ENCODE peak calls at places on chromosomes 16 and 17, in seven cellular contexts. One of them, this sample, is unnamed.
A peak's percentile ranks its signal among the peaks of the same experiment; 100 is the strongest.

GRCh38 chr16:4486126-4486893 is 10.1 kb downstream of the HMOX2 start:
- DNase-seq in CD8-positive, alpha-beta T cell: no peak
- DNase-seq in transverse colon: no peak
- DNase-seq in RWPE1: no peak
- DNase-seq in omental fat pad: no peak
- DNase-seq in astrocyte: no peak
- DNase-seq in body of pancreas: peak; percentile 70
- DNase-seq in this sample: no peak

GRCh38 chr16:5354645-5355044 is 257.1 kb upstream of the EEF2KMT start:
- DNase-seq in CD8-positive, alpha-beta T cell: no peak
- DNase-seq in transverse colon: no peak
- DNase-seq in RWPE1: no peak
- DNase-seq in omental fat pad: no peak
- DNase-seq in astrocyte: no peak
- DNase-seq in body of pancreas: peak; percentile 5
- DNase-seq in this sample: no peak

GRCh38 chr17:37386462-37386861 is 10.7 kb downstream of the C17orf78 start:
- DNase-seq in CD8-positive, alpha-beta T cell: no peak
- DNase-seq in transverse colon: no peak
- DNase-seq in RWPE1: no peak
- DNase-seq in omental fat pad: no peak
- DNase-seq in astrocyte: no peak
- DNase-seq in body of pancreas: no peak
- DNase-seq in this sample: no peak

GRCh38 chr17:77602062-77602746 is 356.3 kb upstream of the TNRC6C start:
- DNase-seq in CD8-positive, alpha-beta T cell: no peak
- DNase-seq in transverse colon: peak; percentile 46
- DNase-seq in RWPE1: peak; percentile 77
- DNase-seq in omental fat pad: no peak
- DNase-seq in astrocyte: peak; percentile 53
- DNase-seq in body of pancreas: no peak
- DNase-seq in this sample: no peak

GRCh38 chr17:75619506-75620431 is 13.5 kb upstream of the SMIM5 start:
- DNase-seq in CD8-positive, alpha-beta T cell: no peak
- DNase-seq in transverse colon: no peak
- DNase-seq in RWPE1: no peak
- DNase-seq in omental fat pad: no peak
- DNase-seq in astrocyte: peak; percentile 22
- DNase-seq in body of pancreas: peak; percentile 45
- DNase-seq in this sample: peak; percentile 59

GRCh38 chr17:37488009-37488604 is 1.6 kb upstream of the DUSP14 start:
- DNase-seq in CD8-positive, alpha-beta T cell: no peak
- DNase-seq in transverse colon: no peak
- DNase-seq in RWPE1: peak; percentile 77
- DNase-seq in omental fat pad: no peak
- DNase-seq in astrocyte: peak; percentile 98
- DNase-seq in body of pancreas: no peak
- DNase-seq in this sample: no peak

GRCh38 chr17:77352441-77352840 is 211.7 kb downstream of the SEC14L1 start:
- DNase-seq in CD8-positive, alpha-beta T cell: no peak
- DNase-seq in transverse colon: no peak
- DNase-seq in RWPE1: no peak
- DNase-seq in omental fat pad: no peak
- DNase-seq in astrocyte: no peak
- DNase-seq in body of pancreas: no peak
- DNase-seq in this sample: peak; percentile 10

GRCh38 chr17:67891481-67892119 is 66.3 kb downstream of the BPTF start:
- DNase-seq in CD8-positive, alpha-beta T cell: no peak
- DNase-seq in transverse colon: peak; percentile 14
- DNase-seq in RWPE1: peak; percentile 37
- DNase-seq in omental fat pad: no peak
- DNase-seq in astrocyte: peak; percentile 40
- DNase-seq in body of pancreas: peak; percentile 38
- DNase-seq in this sample: no peak

GRCh38 chr17:37358098-37358829 is 17.5 kb upstream of the C17orf78 start:
- DNase-seq in CD8-positive, alpha-beta T cell: peak; percentile 20
- DNase-seq in transverse colon: peak; percentile 57
- DNase-seq in RWPE1: peak; percentile 62
- DNase-seq in omental fat pad: peak; percentile 28
- DNase-seq in astrocyte: peak; percentile 60
- DNase-seq in body of pancreas: peak; percentile 69
- DNase-seq in this sample: peak; percentile 62

GRCh38 chr16:57822018-57822553 is 19.8 kb upstream of the KIFC3 start:
- DNase-seq in CD8-positive, alpha-beta T cell: no peak
- DNase-seq in transverse colon: no peak
- DNase-seq in RWPE1: no peak
- DNase-seq in omental fat pad: no peak
- DNase-seq in astrocyte: no peak
- DNase-seq in body of pancreas: no peak
- DNase-seq in this sample: no peak

GRCh38 chr17:16444258-16444886 is 29.0 kb downstream of the TRPV2 start:
- DNase-seq in CD8-positive, alpha-beta T cell: no peak
- DNase-seq in transverse colon: no peak
- DNase-seq in RWPE1: no peak
- DNase-seq in omental fat pad: no peak
- DNase-seq in astrocyte: no peak
- DNase-seq in body of pancreas: peak; percentile 61
- DNase-seq in this sample: no peak

GRCh38 chr16:15466886-15467781 is 32.7 kb downstream of the BMERB1 start:
- DNase-seq in CD8-positive, alpha-beta T cell: no peak
- DNase-seq in transverse colon: no peak
- DNase-seq in RWPE1: no peak
- DNase-seq in omental fat pad: no peak
- DNase-seq in astrocyte: no peak
- DNase-seq in body of pancreas: no peak
- DNase-seq in this sample: no peak

GRCh38 chr17:3647769-3648540 is 11.4 kb downstream of the CTNS start:
- DNase-seq in CD8-positive, alpha-beta T cell: peak; percentile 32
- DNase-seq in transverse colon: peak; percentile 67
- DNase-seq in RWPE1: no peak
- DNase-seq in omental fat pad: no peak
- DNase-seq in astrocyte: peak; percentile 20
- DNase-seq in body of pancreas: peak; percentile 75
- DNase-seq in this sample: peak; percentile 66

GRCh38 chr16:66421891-66422290 is 5.2 kb upstream of the BEAN1 start:
- DNase-seq in CD8-positive, alpha-beta T cell: no peak
- DNase-seq in transverse colon: no peak
- DNase-seq in RWPE1: no peak
- DNase-seq in omental fat pad: no peak
- DNase-seq in astrocyte: no peak
- DNase-seq in body of pancreas: no peak
- DNase-seq in this sample: no peak

GRCh38 chr16:15523092-15523541 is 88.7 kb downstream of the BMERB1 start:
- DNase-seq in CD8-positive, alpha-beta T cell: no peak
- DNase-seq in transverse colon: peak; percentile 57
- DNase-seq in RWPE1: no peak
- DNase-seq in omental fat pad: no peak
- DNase-seq in astrocyte: no peak
- DNase-seq in body of pancreas: peak; percentile 6
- DNase-seq in this sample: no peak

GRCh38 chr17:42288078-42288984 is at the start of gene STAT5A:
- DNase-seq in CD8-positive, alpha-beta T cell: peak; percentile 80
- DNase-seq in transverse colon: peak; percentile 92
- DNase-seq in RWPE1: peak; percentile 65
- DNase-seq in omental fat pad: peak; percentile 34
- DNase-seq in astrocyte: peak; percentile 72
- DNase-seq in body of pancreas: peak; percentile 90
- DNase-seq in this sample: peak; percentile 86

GRCh38 chr17:79382313-79382712 is 228.5 kb downstream of the RBFOX3 start:
- DNase-seq in CD8-positive, alpha-beta T cell: no peak
- DNase-seq in transverse colon: no peak
- DNase-seq in RWPE1: no peak
- DNase-seq in omental fat pad: no peak
- DNase-seq in astrocyte: no peak
- DNase-seq in body of pancreas: no peak
- DNase-seq in this sample: no peak

GRCh38 chr17:69607162-69607834 is 192.8 kb downstream of the MAP2K6 start:
- DNase-seq in CD8-positive, alpha-beta T cell: no peak
- DNase-seq in transverse colon: peak; percentile 75
- DNase-seq in RWPE1: peak; percentile 61
- DNase-seq in omental fat pad: peak; percentile 40
- DNase-seq in astrocyte: peak; percentile 71
- DNase-seq in body of pancreas: peak; percentile 85
- DNase-seq in this sample: peak; percentile 51

GRCh38 chr16:17476414-17477259 is 5.9 kb upstream of the XYLT1 start:
- DNase-seq in CD8-positive, alpha-beta T cell: peak; percentile 45
- DNase-seq in transverse colon: peak; percentile 65
- DNase-seq in RWPE1: peak; percentile 77
- DNase-seq in omental fat pad: no peak
- DNase-seq in astrocyte: peak; percentile 60
- DNase-seq in body of pancreas: peak; percentile 79
- DNase-seq in this sample: peak; percentile 67

GRCh38 chr16:1899641-1900451 is 18.4 kb downstream of the HS3ST6 start:
- DNase-seq in CD8-positive, alpha-beta T cell: no peak
- DNase-seq in transverse colon: peak; percentile 64
- DNase-seq in RWPE1: peak; percentile 38
- DNase-seq in omental fat pad: no peak
- DNase-seq in astrocyte: no peak
- DNase-seq in body of pancreas: peak; percentile 79
- DNase-seq in this sample: no peak

GRCh38 chr17:28228109-28228840 is 90.7 kb upstream of the TMEM97 start:
- DNase-seq in CD8-positive, alpha-beta T cell: no peak
- DNase-seq in transverse colon: no peak
- DNase-seq in RWPE1: no peak
- DNase-seq in omental fat pad: no peak
- DNase-seq in astrocyte: no peak
- DNase-seq in body of pancreas: no peak
- DNase-seq in this sample: no peak

GRCh38 chr17:28228986-28229729 is 89.8 kb upstream of the TMEM97 start:
- DNase-seq in CD8-positive, alpha-beta T cell: no peak
- DNase-seq in transverse colon: no peak
- DNase-seq in RWPE1: no peak
- DNase-seq in omental fat pad: no peak
- DNase-seq in astrocyte: no peak
- DNase-seq in body of pancreas: no peak
- DNase-seq in this sample: no peak

GRCh38 chr17:28226563-28226962 is 92.4 kb upstream of the TMEM97 start:
- DNase-seq in CD8-positive, alpha-beta T cell: no peak
- DNase-seq in transverse colon: no peak
- DNase-seq in RWPE1: no peak
- DNase-seq in omental fat pad: no peak
- DNase-seq in astrocyte: no peak
- DNase-seq in body of pancreas: peak; percentile 28
- DNase-seq in this sample: no peak

GRCh38 chr17:28225872-28226271 is 93.1 kb upstream of the TMEM97 start:
- DNase-seq in CD8-positive, alpha-beta T cell: no peak
- DNase-seq in transverse colon: no peak
- DNase-seq in RWPE1: no peak
- DNase-seq in omental fat pad: no peak
- DNase-seq in astrocyte: no peak
- DNase-seq in body of pancreas: no peak
- DNase-seq in this sample: no peak

GRCh38 chr17:28227278-28228108 is 91.5 kb upstream of the TMEM97 start:
- DNase-seq in CD8-positive, alpha-beta T cell: no peak
- DNase-seq in transverse colon: peak; percentile 81
- DNase-seq in RWPE1: peak; percentile 93
- DNase-seq in omental fat pad: no peak
- DNase-seq in astrocyte: peak; percentile 14
- DNase-seq in body of pancreas: peak; percentile 97
- DNase-seq in this sample: no peak
- TF ChIP-seq CTCF in CD8-positive, alpha-beta T cell: no peak
- TF ChIP-seq CTCF in transverse colon: no peak
- TF ChIP-seq CTCF in RWPE1: no peak
- TF ChIP-seq CTCF in omental fat pad: no peak
- TF ChIP-seq CTCF in astrocyte: no peak
- TF ChIP-seq CTCF in body of pancreas: no peak
- TF ChIP-seq CTCF in this sample: no peak

DNA sequence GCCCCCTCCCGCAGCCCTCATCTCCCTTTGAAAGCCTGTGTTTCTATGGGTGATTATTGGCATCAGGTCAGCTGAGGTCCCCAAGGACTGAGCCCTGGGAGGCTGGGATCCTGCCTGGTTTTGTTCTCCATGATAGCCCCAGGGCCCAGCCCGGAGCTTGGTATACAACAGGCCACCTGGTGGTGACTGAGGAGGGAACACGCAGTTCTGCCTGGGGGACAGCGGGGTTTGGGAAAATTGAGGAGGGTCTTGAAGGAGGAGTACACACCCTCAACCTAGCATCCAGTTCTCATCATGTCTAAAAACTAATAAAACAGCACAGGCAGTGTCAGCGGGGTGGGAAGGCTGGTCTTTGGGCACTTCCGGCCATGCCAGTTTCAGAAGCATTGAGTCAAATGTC is 335.1 kb downstream of the CPPED1 start:
- DNase-seq in CD8-positive, alpha-beta T cell: no peak
- DNase-seq in transverse colon: no peak
- DNase-seq in RWPE1: no peak
- DNase-seq in omental fat pad: no peak
- DNase-seq in astrocyte: no peak
- DNase-seq in body of pancreas: no peak
- DNase-seq in this sample: no peak
- TF ChIP-seq CTCF in CD8-positive, alpha-beta T cell: no peak
- TF ChIP-seq CTCF in transverse colon: no peak
- TF ChIP-seq CTCF in RWPE1: no peak
- TF ChIP-seq CTCF in omental fat pad: no peak
- TF ChIP-seq CTCF in astrocyte: no peak
- TF ChIP-seq CTCF in body of pancreas: no peak
- TF ChIP-seq CTCF in this sample: no peak

GRCh38 chr16:52863000-52863399 is 189.7 kb downstream of the CHD9NB start:
- DNase-seq in CD8-positive, alpha-beta T cell: no peak
- DNase-seq in transverse colon: no peak
- DNase-seq in RWPE1: no peak
- DNase-seq in omental fat pad: no peak
- DNase-seq in astrocyte: no peak
- DNase-seq in body of pancreas: no peak
- DNase-seq in this sample: no peak

GRCh38 chr16:52861614-52862022 is 191.1 kb downstream of the CHD9NB start:
- DNase-seq in CD8-positive, alpha-beta T cell: no peak
- DNase-seq in transverse colon: peak; percentile 22
- DNase-seq in RWPE1: peak; percentile 23
- DNase-seq in omental fat pad: no peak
- DNase-seq in astrocyte: no peak
- DNase-seq in body of pancreas: peak; percentile 35
- DNase-seq in this sample: no peak
- TF ChIP-seq CTCF in CD8-positive, alpha-beta T cell: no peak
- TF ChIP-seq CTCF in transverse colon: peak; percentile 37
- TF ChIP-seq CTCF in RWPE1: no peak
- TF ChIP-seq CTCF in omental fat pad: no peak
- TF ChIP-seq CTCF in astrocyte: peak; percentile 38
- TF ChIP-seq CTCF in body of pancreas: no peak
- TF ChIP-seq CTCF in this sample: no peak

GRCh38 chr16:26957283-26957859 is 109.4 kb upstream of the C16orf82 start:
- DNase-seq in CD8-positive, alpha-beta T cell: no peak
- DNase-seq in transverse colon: no peak
- DNase-seq in RWPE1: no peak
- DNase-seq in omental fat pad: no peak
- DNase-seq in astrocyte: no peak
- DNase-seq in body of pancreas: no peak
- DNase-seq in this sample: no peak

GRCh38 chr16:26951950-26952349 is 114.8 kb upstream of the C16orf82 start:
- DNase-seq in CD8-positive, alpha-beta T cell: no peak
- DNase-seq in transverse colon: no peak
- DNase-seq in RWPE1: no peak
- DNase-seq in omental fat pad: no peak
- DNase-seq in astrocyte: no peak
- DNase-seq in body of pancreas: no peak
- DNase-seq in this sample: no peak

DNA sequence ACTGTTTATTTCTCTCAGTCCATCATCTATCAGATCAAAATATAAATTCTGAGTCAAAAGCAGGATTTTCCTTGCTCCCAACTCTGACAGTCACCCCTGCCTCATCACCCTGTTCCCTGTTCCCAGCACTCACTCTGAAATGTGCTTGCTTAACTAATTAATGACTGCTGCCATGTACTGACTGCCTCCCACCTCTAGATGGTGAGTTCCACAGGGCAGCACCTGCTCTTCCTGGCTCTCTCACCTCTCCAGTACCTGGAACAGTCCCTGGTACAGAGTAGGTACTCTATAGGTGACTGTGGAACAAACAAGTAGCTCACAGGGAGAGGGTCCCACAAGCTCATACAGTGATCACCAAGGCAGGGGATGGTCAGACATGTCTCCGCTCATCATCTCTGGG is 114.3 kb upstream of the C16orf82 start:
- DNase-seq in CD8-positive, alpha-beta T cell: no peak
- DNase-seq in transverse colon: no peak
- DNase-seq in RWPE1: no peak
- DNase-seq in omental fat pad: no peak
- DNase-seq in astrocyte: no peak
- DNase-seq in body of pancreas: no peak
- DNase-seq in this sample: no peak
- TF ChIP-seq CTCF in CD8-positive, alpha-beta T cell: no peak
- TF ChIP-seq CTCF in transverse colon: no peak
- TF ChIP-seq CTCF in RWPE1: no peak
- TF ChIP-seq CTCF in omental fat pad: no peak
- TF ChIP-seq CTCF in astrocyte: no peak
- TF ChIP-seq CTCF in body of pancreas: no peak
- TF ChIP-seq CTCF in this sample: no peak

This sample was measured in GM10248.